ENCODE peak calls at places on chromosome 19, in four cellular contexts. H is MM.1S, R is T-helper 17 cell, S is NCI-H2081. N is an unnamed sample.
A peak's percentile ranks its signal among the peaks of the same experiment; 100 is the strongest.

GRCh38 chr19:49761625-49762311 is 1.3 kb downstream of the TSKS start:
- DNase-seq in R (no peak), H (no peak), S (no peak), N (no peak)

GRCh38 chr19:51746731-51747130 is 4.9 kb downstream of the FPR1 start:
- DNase-seq in R (no peak), H (no peak), S (no peak), N (no peak)

GRCh38 chr19:54600228-54600627 is 6.8 kb downstream of the LILRA1 start:
- DNase-seq in R (no peak), H (no peak), S (no peak), N (no peak)

GRCh38 chr19:14432817-14433453 is at the start of gene PKN1:
- DNase-seq in R (peak; percentile 53), S (peak; percentile 60), H (peak; percentile 62), N (peak; percentile 72)

GRCh38 chr19:42178791-42179500 is 38.5 kb downstream of the DEDD2 start:
- DNase-seq in S (no peak), H (no peak), R (no peak), N (no peak)

GRCh38 chr19:28039677-28040381 is 1173.1 kb downstream of the UQCRFS1 start:
- DNase-seq in R (no peak), H (no peak), S (no peak), N (no peak)

GRCh38 chr19:4969772-4970531 is 1.0 kb downstream of the KDM4B start:
- DNase-seq in S (no peak), R (no peak), H (peak; percentile 26), N (peak; percentile 32)

GRCh38 chr19:30669329-30670010 is 297.3 kb downstream of the ZNF536 start:
- DNase-seq in R (peak; percentile 21), S (peak; percentile 42), H (peak; percentile 48), N (no peak)

GRCh38 chr19:18274776-18275356 is 614 bp upstream of the IQCN start:
- DNase-seq in H (no peak), R (no peak), S (no peak), N (no peak)

GRCh38 chr19:1181606-1182005 is 7.5 kb upstream of the SBNO2 start:
- DNase-seq in S (no peak), H (no peak), R (no peak), N (no peak)